ENCODE peak calls at places on chromosomes 12 and 14, in four cellular contexts. One of them, this sample, is unnamed.

GRCh38 chr12:124004233-124004875 is 31.3 kb downstream of the ZNF664 start:
- DNase-seq in RWPE1: no peak
- DNase-seq in natural killer cell: no peak
- DNase-seq in kidney epithelial cell: no peak
- DNase-seq in this sample: no peak

GRCh38 chr12:27296674-27297073 is 36.0 kb upstream of the BMAL2 start:
- DNase-seq in kidney epithelial cell: no peak
- DNase-seq in RWPE1: no peak
- DNase-seq in natural killer cell: no peak
- DNase-seq in this sample: no peak

GRCh38 chr14:64707661-64708060 is 3.4 kb downstream of the PLEKHG3 start:
- DNase-seq in natural killer cell: no peak
- DNase-seq in RWPE1: peak
- DNase-seq in kidney epithelial cell: peak
- DNase-seq in this sample: no peak

GRCh38 chr12:120630139-120630895 is 10.1 kb upstream of the CABP1 start:
- DNase-seq in kidney epithelial cell: no peak
- DNase-seq in natural killer cell: no peak
- DNase-seq in RWPE1: no peak
- DNase-seq in this sample: no peak

GRCh38 chr14:33590891-33591630 is 359.8 kb downstream of the EGLN3 start:
- DNase-seq in natural killer cell: no peak
- DNase-seq in kidney epithelial cell: no peak
- DNase-seq in RWPE1: no peak
- DNase-seq in this sample: no peak

GRCh38 chr12:132329036-132329738 is at the start of gene GALNT9:
- DNase-seq in natural killer cell: no peak
- DNase-seq in RWPE1: no peak
- DNase-seq in kidney epithelial cell: no peak
- DNase-seq in this sample: no peak

GRCh38 chr12:88305491-88305890 is 163.4 kb downstream of the TMTC3 start:
- DNase-seq in RWPE1: no peak
- DNase-seq in natural killer cell: no peak
- DNase-seq in kidney epithelial cell: no peak
- DNase-seq in this sample: no peak

GRCh38 chr12:81759215-81759991 is at the start of gene PPFIA2:
- DNase-seq in kidney epithelial cell: no peak
- DNase-seq in RWPE1: no peak
- DNase-seq in natural killer cell: no peak
- DNase-seq in this sample: no peak

GRCh38 chr14:49897965-49898364 is 5.1 kb downstream of the ARF6 start:
- DNase-seq in kidney epithelial cell: no peak
- DNase-seq in natural killer cell: no peak
- DNase-seq in RWPE1: no peak
- DNase-seq in this sample: no peak

GRCh38 chr12:115895247-115895646 is 382.2 kb downstream of the MED13L start:
- DNase-seq in RWPE1: no peak
- DNase-seq in natural killer cell: no peak
- DNase-seq in kidney epithelial cell: no peak
- DNase-seq in this sample: no peak

GRCh38 chr14:73368621-73369020 is 89.7 kb downstream of the NUMB start:
- DNase-seq in RWPE1: no peak
- DNase-seq in natural killer cell: no peak
- DNase-seq in kidney epithelial cell: no peak
- DNase-seq in this sample: no peak

DNA sequence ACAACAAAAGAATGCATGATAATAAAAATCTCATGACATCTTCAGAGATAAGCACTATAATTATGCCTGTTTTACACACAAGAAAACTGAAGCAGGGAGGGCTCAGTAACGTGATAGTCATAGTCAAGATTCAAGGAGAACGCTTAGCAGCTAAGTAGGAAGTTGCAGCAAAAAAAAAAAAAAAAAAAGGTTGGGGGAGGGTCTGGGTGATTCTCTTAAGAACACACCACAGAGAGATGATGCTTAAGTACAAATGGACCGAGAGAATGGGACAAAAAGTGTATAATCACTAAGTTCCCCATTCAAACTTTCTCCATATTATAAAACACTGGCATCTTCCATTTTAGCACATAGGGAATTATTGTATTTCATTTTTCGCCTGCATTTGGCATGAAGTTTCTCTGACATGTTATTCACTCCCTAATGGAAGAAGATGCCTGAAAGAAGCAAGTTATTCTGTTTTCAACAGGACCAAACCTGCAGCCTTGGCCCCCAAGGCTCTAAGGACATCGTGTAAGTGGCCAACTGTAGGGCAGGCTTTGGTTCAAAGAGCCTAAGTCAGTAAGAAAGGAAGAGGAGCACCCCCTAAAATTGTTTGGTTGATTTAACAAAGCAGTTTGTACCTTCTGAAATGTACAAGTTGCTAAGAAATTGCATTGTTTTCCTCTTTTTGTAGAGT is 142.9 kb upstream of the TMPO start:
- DNase-seq in kidney epithelial cell: no peak
- DNase-seq in natural killer cell: no peak
- DNase-seq in RWPE1: no peak
- DNase-seq in this sample: no peak
- TF ChIP-seq CTCF in kidney epithelial cell: no peak
- TF ChIP-seq CTCF in natural killer cell: no peak
- TF ChIP-seq CTCF in RWPE1: no peak
- TF ChIP-seq CTCF in this sample: no peak

GRCh38 chr14:106875503-106875902 is 1349.1 kb downstream of the TMEM121 start:
- DNase-seq in RWPE1: no peak
- DNase-seq in natural killer cell: peak
- DNase-seq in kidney epithelial cell: no peak
- DNase-seq in this sample: no peak

GRCh38 chr14:106874365-106874764 is 1348.0 kb downstream of the TMEM121 start:
- DNase-seq in natural killer cell: no peak
- DNase-seq in RWPE1: no peak
- DNase-seq in kidney epithelial cell: no peak
- DNase-seq in this sample: no peak

GRCh38 chr14:106876711-106877110 is 1350.3 kb downstream of the TMEM121 start:
- DNase-seq in kidney epithelial cell: no peak
- DNase-seq in RWPE1: no peak
- DNase-seq in natural killer cell: no peak
- DNase-seq in this sample: no peak

GRCh38 chr14:106877527-106877926 is 1351.1 kb downstream of the TMEM121 start:
- DNase-seq in natural killer cell: no peak
- DNase-seq in RWPE1: no peak
- DNase-seq in kidney epithelial cell: peak
- DNase-seq in this sample: no peak

DNA sequence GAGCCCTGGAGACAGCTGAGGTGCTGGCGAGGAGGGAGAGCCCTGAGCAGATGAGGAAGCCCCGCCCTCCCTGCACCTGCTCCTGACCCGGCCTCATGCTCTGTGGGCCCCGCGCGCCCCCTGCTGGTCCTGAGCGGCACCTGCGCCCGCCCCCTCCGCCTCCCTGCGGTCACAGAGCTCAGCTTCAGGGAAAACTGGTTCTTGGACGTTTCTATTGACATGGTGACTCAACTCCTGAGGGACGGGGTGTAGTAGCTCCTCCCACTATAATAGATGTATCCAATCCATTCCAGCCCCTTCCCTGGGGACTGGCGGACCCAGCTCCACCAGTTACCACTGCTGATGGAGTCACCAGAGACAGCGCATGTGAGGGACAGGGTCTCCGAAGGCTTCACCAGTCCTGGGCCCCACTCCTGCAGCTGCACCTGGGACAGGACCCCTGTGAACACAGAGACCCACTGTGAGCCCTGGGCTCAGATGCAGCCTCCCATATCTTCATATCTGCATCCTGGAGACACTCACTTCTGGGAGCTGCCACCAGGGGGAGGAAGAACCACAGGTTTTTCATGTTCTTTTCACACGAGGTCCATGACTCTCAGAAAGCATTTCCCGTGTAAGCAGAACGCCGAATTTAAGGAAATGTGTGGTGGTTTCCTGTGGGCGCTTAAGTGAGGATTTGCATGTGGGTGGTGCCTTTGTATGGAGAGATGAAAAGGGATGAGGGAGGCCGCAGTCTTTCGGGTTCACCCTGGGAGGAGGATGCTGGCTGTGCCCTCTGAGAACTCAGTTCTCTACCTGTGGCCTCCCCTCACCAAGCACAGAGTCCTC is 1346.5 kb downstream of the TMEM121 start:
- DNase-seq in natural killer cell: peak
- DNase-seq in RWPE1: peak
- DNase-seq in kidney epithelial cell: no peak
- DNase-seq in this sample: peak
- TF ChIP-seq CTCF in natural killer cell: peak
- TF ChIP-seq CTCF in RWPE1: peak
- TF ChIP-seq CTCF in kidney epithelial cell: peak
- TF ChIP-seq CTCF in this sample: peak

GRCh38 chr12:66446276-66446675 is 144.0 kb downstream of the HELB start:
- DNase-seq in RWPE1: no peak
- DNase-seq in natural killer cell: no peak
- DNase-seq in kidney epithelial cell: no peak
- DNase-seq in this sample: no peak
- TF ChIP-seq CTCF in RWPE1: no peak
- TF ChIP-seq CTCF in natural killer cell: no peak
- TF ChIP-seq CTCF in kidney epithelial cell: peak
- TF ChIP-seq CTCF in this sample: no peak

GRCh38 chr12:57433370-57433769 is 1.2 kb upstream of the INHBC start:
- DNase-seq in kidney epithelial cell: no peak
- DNase-seq in RWPE1: no peak
- DNase-seq in natural killer cell: no peak
- DNase-seq in this sample: no peak

GRCh38 chr12:57429473-57430116 is 1.2 kb downstream of the R3HDM2 start:
- DNase-seq in natural killer cell: no peak
- DNase-seq in kidney epithelial cell: no peak
- DNase-seq in RWPE1: peak
- DNase-seq in this sample: no peak

GRCh38 chr12:57428965-57429364 is 1.9 kb downstream of the R3HDM2 start:
- DNase-seq in RWPE1: no peak
- DNase-seq in kidney epithelial cell: no peak
- DNase-seq in natural killer cell: no peak
- DNase-seq in this sample: no peak

GRCh38 chr12:57430931-57431566 is at the start of gene R3HDM2:
- DNase-seq in natural killer cell: peak
- DNase-seq in kidney epithelial cell: peak
- DNase-seq in RWPE1: peak
- DNase-seq in this sample: peak

GRCh38 chr12:57430117-57430930 is 519 bp downstream of the R3HDM2 start:
- DNase-seq in RWPE1: peak
- DNase-seq in natural killer cell: no peak
- DNase-seq in kidney epithelial cell: no peak
- DNase-seq in this sample: peak
- TF ChIP-seq CTCF in RWPE1: peak
- TF ChIP-seq CTCF in natural killer cell: no peak
- TF ChIP-seq CTCF in kidney epithelial cell: peak
- TF ChIP-seq CTCF in this sample: peak

DNA sequence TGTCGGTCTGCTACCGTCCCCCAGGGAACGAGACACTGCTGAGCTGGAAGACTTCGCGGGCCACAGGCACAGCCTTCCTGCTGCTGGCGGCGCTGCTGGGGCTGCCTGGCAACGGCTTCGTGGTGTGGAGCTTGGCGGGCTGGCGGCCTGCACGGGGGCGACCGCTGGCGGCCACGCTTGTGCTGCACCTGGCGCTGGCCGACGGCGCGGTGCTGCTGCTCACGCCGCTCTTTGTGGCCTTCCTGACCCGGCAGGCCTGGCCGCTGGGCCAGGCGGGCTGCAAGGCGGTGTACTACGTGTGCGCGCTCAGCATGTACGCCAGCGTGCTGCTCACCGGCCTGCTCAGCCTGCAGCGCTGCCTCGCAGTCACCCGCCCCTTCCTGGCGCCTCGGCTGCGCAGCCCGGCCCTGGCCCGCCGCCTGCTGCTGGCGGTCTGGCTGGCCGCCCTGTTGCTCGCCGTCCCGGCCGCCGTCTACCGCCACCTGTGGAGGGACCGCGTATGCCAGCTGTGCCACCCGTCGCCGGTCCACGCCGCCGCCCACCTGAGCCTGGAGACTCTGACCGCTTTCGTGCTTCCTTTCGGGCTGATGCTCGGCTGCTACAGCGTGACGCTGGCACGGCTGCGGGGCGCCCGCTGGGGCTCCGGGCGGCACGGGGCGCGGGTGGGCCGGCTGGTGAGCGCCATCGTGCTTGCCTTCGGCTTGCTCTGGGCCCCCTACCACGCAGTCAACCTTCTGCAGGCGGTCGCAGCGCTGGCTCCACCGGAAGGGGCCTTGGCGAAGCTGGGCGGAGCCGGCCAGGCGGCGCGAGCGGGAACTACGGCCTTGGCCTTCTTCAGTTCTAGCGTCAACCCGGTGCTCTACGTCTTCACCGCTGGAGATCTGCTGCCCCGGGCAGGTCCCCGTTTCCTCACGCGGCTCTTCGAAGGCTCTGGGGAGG is at the start of gene LTB4R:
- DNase-seq in RWPE1: no peak
- DNase-seq in natural killer cell: peak
- DNase-seq in kidney epithelial cell: peak
- DNase-seq in this sample: no peak
- TF ChIP-seq CTCF in RWPE1: peak
- TF ChIP-seq CTCF in natural killer cell: peak
- TF ChIP-seq CTCF in kidney epithelial cell: peak
- TF ChIP-seq CTCF in this sample: peak

DNA sequence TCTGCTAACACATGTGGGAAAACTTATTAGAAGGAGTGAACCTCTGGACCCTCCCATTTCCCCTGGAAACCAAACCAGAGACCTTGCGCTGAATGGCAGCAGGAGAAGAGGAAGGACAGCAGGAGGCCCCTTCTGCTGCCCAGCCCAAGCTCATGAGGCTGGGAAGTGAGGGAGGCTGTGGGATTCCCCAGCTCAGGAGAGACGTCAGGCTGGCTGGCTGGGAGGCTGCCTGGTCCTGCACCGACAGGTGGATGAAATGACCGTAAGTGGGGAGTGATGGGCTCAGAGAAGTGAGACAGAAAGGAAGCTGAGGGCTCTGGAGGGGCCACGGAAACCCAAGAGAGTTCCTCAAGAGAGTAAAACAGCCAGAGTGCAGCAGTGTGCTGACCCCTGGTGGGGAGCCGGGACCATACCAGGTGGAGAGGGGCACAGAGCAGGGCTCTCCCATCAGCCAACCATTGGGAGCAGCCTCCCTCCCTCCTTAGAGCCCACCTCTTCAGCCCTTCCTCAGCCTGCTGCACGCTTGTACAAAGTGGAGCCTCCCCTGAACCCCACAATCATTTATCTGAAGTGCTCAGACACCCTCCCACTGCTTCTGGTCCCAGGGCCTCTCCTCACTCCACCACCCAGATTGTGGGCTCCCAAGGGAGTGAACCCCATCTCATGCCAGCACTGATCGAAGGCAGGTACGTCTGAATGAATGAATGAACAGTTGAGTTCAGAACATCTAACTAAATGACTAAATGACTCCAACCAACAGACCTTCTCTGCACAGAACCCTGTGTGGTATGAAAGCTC is 14.0 kb downstream of the TAMALIN start:
- DNase-seq in RWPE1: peak
- DNase-seq in natural killer cell: peak
- DNase-seq in kidney epithelial cell: no peak
- DNase-seq in this sample: peak
- TF ChIP-seq CTCF in RWPE1: peak
- TF ChIP-seq CTCF in natural killer cell: peak
- TF ChIP-seq CTCF in kidney epithelial cell: peak
- TF ChIP-seq CTCF in this sample: peak

This sample was measured in CD14-positive monocyte.